ENCODE peak calls at places on chromosomes 4 and X, in seven cellular contexts. F is MCF 10A; A is left ventricle myocardium inferior; Q is heart right ventricle; M is endodermal cell; L is thyroid gland; E is CD4-positive, alpha-beta T cell. B is an unnamed sample.

GRCh38 chr4:104589264-104589868 is 94.7 kb upstream of the CXXC4 start:
- DNase-seq in E (no peak), M (no peak), Q (no peak), L (no peak), A (no peak), F (no peak), B (no peak)

GRCh38 chr4:147518846-147519767 is 38.2 kb downstream of the EDNRA start:
- DNase-seq in M (peak), L (peak), Q (peak), A (no peak), F (peak), E (no peak), B (peak)

GRCh38 chr4:140607852-140608251 is 39.1 kb upstream of the UCP1 start:
- DNase-seq in M (no peak), F (no peak), Q (no peak), L (no peak), E (no peak), A (no peak), B (no peak)

GRCh38 chr4:5988086-5988845 is 30.0 kb downstream of the C4orf50 start:
- DNase-seq in F (no peak), M (peak), Q (no peak), L (no peak), E (no peak), A (no peak), B (no peak)

GRCh38 chrX:86806786-86807185 is 658.5 kb downstream of the DACH2 start:
- DNase-seq in A (no peak), M (peak), E (no peak), L (no peak), F (peak), Q (no peak), B (peak)

GRCh38 chrX:125203737-125204578 is 115.7 kb upstream of the TEX13C start:
- DNase-seq in F (no peak), M (peak), Q (peak), L (peak), E (no peak), A (peak), B (no peak)

GRCh38 chr4:114208747-114209146 is 229.3 kb upstream of the ARSJ start:
- DNase-seq in Q (no peak), M (no peak), A (no peak), E (no peak), F (peak), L (no peak), B (no peak)

GRCh38 chrX:51395474-51395806 is 62.8 kb downstream of the NUDT10 start:
- DNase-seq in A (no peak), F (no peak), M (no peak), E (no peak), Q (no peak), L (no peak), B (no peak)

GRCh38 chrX:41033299-41033698 is 51.9 kb upstream of the USP9X start:
- DNase-seq in A (no peak), F (no peak), Q (no peak), L (no peak), E (no peak), M (no peak), B (no peak)

GRCh38 chrX:63275127-63275526 is 76.0 kb downstream of the SPIN4 start:
- DNase-seq in L (peak), M (peak), A (no peak), F (peak), E (peak), Q (peak), B (peak)

GRCh38 chr4:101356928-101357327 is 9.6 kb upstream of the PPP3CA start:
- DNase-seq in M (no peak), A (no peak), Q (no peak), L (peak), E (no peak), F (peak), B (peak)

GRCh38 chrX:36909584-36909983 is 98.6 kb upstream of the FAM47C start:
- DNase-seq in M (no peak), F (peak), E (no peak), L (no peak), Q (no peak), A (no peak), B (no peak)

GRCh38 chrX:39969099-39969825 is 128.5 kb downstream of the BCOR start:
- DNase-seq in E (peak), A (no peak), L (peak), M (peak), Q (peak), F (no peak), B (no peak)

GRCh38 chr4:30757357-30757756 is 37.2 kb downstream of the PCDH7 start:
- DNase-seq in A (no peak), F (peak), E (no peak), L (no peak), Q (no peak), M (no peak), B (no peak)

GRCh38 chrX:57918750-57919436 is 8.6 kb upstream of the ZXDA start:
- DNase-seq in M (peak), E (no peak), L (no peak), Q (peak), F (peak), A (peak), B (no peak)

GRCh38 chr4:106021737-106022410 is 126.6 kb downstream of the NPNT start:
- DNase-seq in E (no peak), A (no peak), F (no peak), M (no peak), L (no peak), Q (peak), B (no peak)

GRCh38 chr4:156958276-156959074 is 13.1 kb downstream of the PDGFC start:
- DNase-seq in F (peak), L (no peak), A (no peak), M (no peak), Q (no peak), E (no peak), B (no peak)

GRCh38 chrX:6095469-6095868 is 133.2 kb downstream of the NLGN4X start:
- DNase-seq in E (no peak), Q (no peak), F (no peak), A (no peak), L (no peak), M (peak), B (no peak)

GRCh38 chr4:82275431-82276423 is 98.1 kb downstream of the HNRNPD start:
- DNase-seq in L (no peak), E (no peak), Q (no peak), F (no peak), A (no peak), M (peak), B (no peak)

GRCh38 chrX:140918398-140919043 is 83.9 kb upstream of the SPANXB1 start:
- DNase-seq in E (no peak), L (peak), A (no peak), M (peak), F (peak), Q (peak), B (peak)

GRCh38 chr4:53192017-53192416 is 173.8 kb downstream of the SCFD2 start:
- DNase-seq in Q (no peak), A (no peak), F (no peak), M (no peak), E (no peak), L (no peak), B (no peak)

GRCh38 chrX:10633722-10634121 is 13.3 kb upstream of the MID1 start:
- DNase-seq in E (no peak), Q (peak), M (no peak), L (peak), F (peak), A (peak), B (peak)

GRCh38 chr4:122772311-122772710 is 39.8 kb downstream of the BBS12 start:
- DNase-seq in E (no peak), F (peak), L (no peak), A (no peak), M (no peak), Q (no peak), B (no peak)

GRCh38 chrX:102950908-102951866 is 14.1 kb downstream of the RAB40AL start:
- DNase-seq in E (peak), M (peak), Q (peak), F (peak), A (peak), L (peak), B (peak)

GRCh38 chr4:113869743-113870375 is 108.3 kb upstream of the CAMK2D start:
- DNase-seq in F (peak), E (no peak), Q (no peak), M (no peak), L (no peak), A (no peak), B (no peak)

GRCh38 chr4:3248811-3249661 is at the start of gene MSANTD1:
- DNase-seq in F (no peak), M (no peak), A (no peak), E (no peak), L (no peak), Q (no peak), B (no peak)

GRCh38 chr4:7831330-7831729 is 108.3 kb downstream of the AFAP1 start:
- DNase-seq in L (no peak), A (no peak), M (no peak), F (no peak), Q (peak), E (no peak), B (no peak)

GRCh38 chrX:11932423-11932822 is 174.4 kb downstream of the MSL3 start:
- DNase-seq in A (no peak), M (no peak), Q (no peak), L (no peak), F (no peak), E (no peak), B (no peak)

GRCh38 chr4:184641022-184641421 is 8.2 kb downstream of the CASP3 start:
- DNase-seq in F (no peak), L (no peak), E (no peak), M (no peak), Q (no peak), A (no peak), B (no peak)

GRCh38 chr4:88706574-88706973 is 8.9 kb upstream of the NAP1L5 start:
- DNase-seq in Q (no peak), M (peak), A (no peak), F (peak), L (peak), E (no peak), B (no peak)

GRCh38 chr4:73315091-73315490 is 56.5 kb upstream of the ANKRD17 start:
- DNase-seq in A (no peak), F (peak), L (no peak), E (no peak), M (no peak), Q (no peak), B (no peak)

GRCh38 chr4:119683518-119683917 is 54.9 kb upstream of the PDE5A start:
- DNase-seq in M (no peak), A (no peak), L (no peak), Q (no peak), F (peak), E (no peak), B (no peak)

GRCh38 chr4:119684463-119684862 is 55.9 kb upstream of the PDE5A start:
- DNase-seq in F (no peak), E (no peak), M (no peak), A (no peak), Q (no peak), L (no peak), B (no peak)

GRCh38 chr4:119678761-119679160 is 50.2 kb upstream of the PDE5A start:
- DNase-seq in M (no peak), F (no peak), L (no peak), A (no peak), E (no peak), Q (no peak), B (no peak)

GRCh38 chr4:119679251-119679650 is 50.6 kb upstream of the PDE5A start:
- DNase-seq in E (no peak), L (no peak), M (no peak), Q (no peak), A (no peak), F (no peak), B (no peak)

DNA sequence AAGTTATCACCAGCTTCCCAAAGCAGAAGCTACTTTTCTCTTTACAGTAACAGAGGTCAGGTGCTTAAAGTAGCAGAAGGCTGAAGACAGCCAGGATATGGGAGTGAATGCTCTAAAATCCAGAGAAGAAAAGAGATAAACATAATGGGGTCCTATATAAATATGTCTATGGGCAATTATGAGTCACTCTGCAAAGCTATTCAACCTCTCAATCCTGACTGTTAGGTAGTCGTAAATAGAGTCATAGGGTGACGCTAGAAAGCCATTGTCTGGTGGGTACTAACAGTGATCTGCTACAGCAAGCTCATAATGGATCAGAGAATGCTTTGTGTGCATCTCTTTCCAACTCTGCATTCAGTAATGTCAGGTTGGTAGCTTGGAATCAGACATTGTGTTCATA is 53.5 kb upstream of the PDE5A start:
- DNase-seq in M (no peak), Q (no peak), L (no peak), E (no peak), F (no peak), A (no peak), B (no peak)
- TF ChIP-seq CTCF in M (no peak), Q (no peak), L (no peak), E (no peak), F (no peak), A (no peak), B (no peak)

GRCh38 chr4:135492439-135492838 is 1290.8 kb upstream of the PABPC4L start:
- DNase-seq in M (no peak), Q (no peak), E (no peak), L (no peak), F (no peak), A (no peak), B (no peak)
- TF ChIP-seq CTCF in M (peak), Q (no peak), E (no peak), L (no peak), F (no peak), A (no peak), B (no peak)

DNA sequence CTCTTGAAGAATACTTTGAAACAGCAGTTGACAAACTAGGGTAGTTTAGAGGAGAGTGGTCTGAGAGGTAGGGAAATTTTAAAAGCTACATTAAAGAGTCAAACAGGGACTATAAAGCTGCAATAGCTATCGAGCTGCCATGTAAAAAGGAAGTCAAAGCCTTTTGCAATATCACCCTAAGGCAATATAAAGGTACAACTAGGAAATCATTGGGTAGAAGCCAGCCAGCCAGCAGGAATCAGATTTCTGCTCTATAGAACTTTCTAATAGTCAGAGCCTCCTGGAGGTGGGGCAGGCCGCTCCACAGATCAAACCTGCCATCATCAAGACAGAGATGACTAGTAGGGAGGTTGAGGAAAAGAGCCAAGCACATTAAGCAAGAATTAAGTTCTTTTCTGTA is 15.2 kb upstream of the PHOX2B start:
- DNase-seq in L (no peak), Q (no peak), E (no peak), F (peak), A (no peak), M (no peak), B (no peak)
- TF ChIP-seq CTCF in L (no peak), Q (no peak), E (no peak), F (no peak), A (no peak), M (no peak), B (no peak)

GRCh38 chrX:45781901-45782553 is 581.4 kb upstream of the DIPK2B start:
- DNase-seq in L (no peak), F (peak), E (no peak), M (no peak), A (no peak), Q (no peak), B (no peak)
- TF ChIP-seq CTCF in L (peak), F (peak), E (no peak), M (peak), A (peak), Q (no peak), B (peak)